ENCODE peak calls at places on chromosomes 2 and 18, in four cellular contexts. R, Z, B and K are unnamed samples.
A peak's percentile ranks its signal among the peaks of the same experiment; 100 is the strongest.

GRCh38 chr2:211144078-211144477 is 587.7 kb downstream of the CPS1 start:
- DNase-seq in Z (no peak), B (no peak), R (no peak), K (no peak)

GRCh38 chr2:86194751-86195054 is 559 bp downstream of the IMMT start:
- DNase-seq in B (no peak), R (peak; percentile 97), Z (no peak), K (no peak)

GRCh38 chr2:231367178-231367577 is 28.3 kb upstream of the B3GNT7 start:
- DNase-seq in B (no peak), Z (no peak), R (no peak), K (no peak)

GRCh38 chr2:163662141-163662780 is 73.5 kb downstream of the FIGN start:
- DNase-seq in B (no peak), Z (no peak), R (no peak), K (no peak)

GRCh38 chr18:62018034-62018760 is 125.4 kb upstream of the RNF152 start:
- DNase-seq in Z (no peak), R (peak; percentile 11), B (peak; percentile 56), K (no peak)

GRCh38 chr2:227324671-227325055 is 388 bp upstream of the MFF start:
- DNase-seq in Z (no peak), R (no peak), B (peak; percentile 64), K (no peak)

GRCh38 chr2:163528640-163529217 is 207.1 kb downstream of the FIGN start:
- DNase-seq in Z (no peak), B (no peak), R (no peak), K (no peak)

GRCh38 chr2:17658251-17658843 is 95.3 kb downstream of the SMC6 start:
- DNase-seq in B (no peak), R (no peak), Z (no peak), K (no peak)

GRCh38 chr2:68594041-68594440 is 49.3 kb upstream of the PROKR1 start:
- DNase-seq in R (no peak), B (no peak), Z (no peak), K (no peak)

GRCh38 chr2:122412360-122412759 is 656.9 kb downstream of the TSN start:
- DNase-seq in B (no peak), R (no peak), Z (no peak), K (no peak)

GRCh38 chr2:218567797-218568189 is 358 bp downstream of the USP37 start:
- DNase-seq in R (no peak), Z (no peak), B (no peak), K (peak; percentile 63)

GRCh38 chr2:236831698-236832097 is 254.0 kb upstream of the COPS8 start:
- DNase-seq in B (no peak), Z (no peak), R (no peak), K (no peak)

GRCh38 chr2:111900859-111901258 is 2.5 kb downstream of the MERTK start:
- DNase-seq in Z (peak; percentile 36), R (peak; percentile 54), B (peak; percentile 42), K (no peak)

GRCh38 chr2:8408560-8409460 is 273.0 kb upstream of the ID2 start:
- DNase-seq in Z (no peak), B (no peak), R (no peak), K (no peak)

GRCh38 chr18:12768622-12769021 is 65.8 kb downstream of the PSMG2 start:
- DNase-seq in Z (no peak), R (no peak), B (no peak), K (no peak)

GRCh38 chr2:42792583-42793313 is at the start of gene HAAO:
- DNase-seq in Z (peak; percentile 52), R (peak; percentile 51), B (peak; percentile 35), K (no peak)

GRCh38 chr2:132547089-132547687 is 122.8 kb downstream of the LYPD1 start:
- DNase-seq in R (peak; percentile 69), B (peak; percentile 64), Z (peak; percentile 81), K (peak; percentile 49)

GRCh38 chr18:8890957-8891464 is 185.7 kb downstream of the MTCL1 start:
- DNase-seq in B (no peak), R (no peak), Z (no peak), K (no peak)

GRCh38 chr18:44548291-44549221 is 132.1 kb upstream of the SETBP1 start:
- DNase-seq in B (no peak), R (peak; percentile 11), Z (no peak), K (no peak)

GRCh38 chr2:3160751-3161330 is 216.8 kb downstream of the EIPR1 start:
- DNase-seq in B (no peak), Z (no peak), R (no peak), K (no peak)

GRCh38 chr2:133266075-133266925 is 302.0 kb downstream of the NCKAP5 start:
- DNase-seq in B (peak; percentile 70), Z (peak; percentile 27), R (no peak), K (no peak)

GRCh38 chr2:44168684-44169154 is at the start of gene PPM1B:
- DNase-seq in R (peak; percentile 99), Z (no peak), B (peak; percentile 100), K (no peak)

GRCh38 chr2:195411219-195411687 is 245.8 kb upstream of the SLC39A10 start:
- DNase-seq in B (no peak), Z (no peak), R (no peak), K (no peak)

GRCh38 chr2:210541280-210541902 is 15.0 kb upstream of the CPS1 start:
- DNase-seq in R (no peak), B (peak; percentile 45), Z (no peak), K (no peak)

GRCh38 chr2:228675042-228675441 is 493.6 kb upstream of the SPHKAP start:
- DNase-seq in Z (no peak), R (no peak), B (no peak), K (no peak)

GRCh38 chr2:231321021-231321420 is 74.5 kb upstream of the B3GNT7 start:
- DNase-seq in B (no peak), Z (peak; percentile 25), R (no peak), K (no peak)

GRCh38 chr2:223936862-223937326 is 8.2 kb downstream of the WDFY1 start:
- DNase-seq in R (no peak), Z (no peak), B (no peak), K (no peak)

GRCh38 chr2:212595036-212595654 is 56.5 kb upstream of the ERBB4 start:
- DNase-seq in Z (no peak), B (no peak), R (no peak), K (no peak)

GRCh38 chr2:190119257-190119656 is 56.7 kb upstream of the MSTN start:
- DNase-seq in B (no peak), Z (no peak), R (no peak), K (no peak)

GRCh38 chr2:129881786-129882396 is 97.6 kb upstream of the RAB6C start:
- DNase-seq in R (no peak), Z (no peak), B (no peak), K (no peak)

GRCh38 chr18:61435064-61435652 is 101.9 kb downstream of the CDH20 start:
- DNase-seq in B (peak; percentile 4), Z (no peak), R (no peak), K (no peak)

GRCh38 chr2:73436019-73436418 is 50.4 kb downstream of the ALMS1 start:
- DNase-seq in B (no peak), R (no peak), Z (no peak), K (no peak)
- H3K27ac ChIP-seq in B (no peak overlapping the region), R (no peak overlapping the region), Z (no peak overlapping the region), K (no peak overlapping the region)

DNA sequence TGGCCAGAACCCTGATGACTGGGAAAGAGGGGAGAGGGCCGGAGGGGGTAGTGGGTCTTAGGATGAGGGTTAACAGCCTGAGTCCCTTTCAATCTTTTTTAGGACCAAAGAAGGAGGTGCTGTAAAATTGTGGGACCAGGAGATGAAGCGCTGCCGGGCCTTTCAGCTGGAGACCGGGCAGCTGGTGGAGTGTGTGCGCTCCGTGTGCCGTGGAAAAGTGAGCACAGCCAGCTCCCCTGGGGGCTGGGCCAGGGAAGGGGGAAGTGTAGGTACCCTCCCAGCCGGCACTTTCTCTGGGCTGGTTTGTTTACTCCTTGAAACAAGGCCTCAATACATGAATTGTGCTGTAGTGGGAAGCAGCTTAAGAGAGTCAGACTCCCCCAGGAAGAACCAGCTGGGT is 90.1 kb downstream of the RTN4 start:
- DNase-seq in B (no peak), R (no peak), Z (no peak), K (no peak)
- TF ChIP-seq POLR2AphosphoS5 in B (no peak), R (no peak), Z (no peak), K (no peak)

DNA sequence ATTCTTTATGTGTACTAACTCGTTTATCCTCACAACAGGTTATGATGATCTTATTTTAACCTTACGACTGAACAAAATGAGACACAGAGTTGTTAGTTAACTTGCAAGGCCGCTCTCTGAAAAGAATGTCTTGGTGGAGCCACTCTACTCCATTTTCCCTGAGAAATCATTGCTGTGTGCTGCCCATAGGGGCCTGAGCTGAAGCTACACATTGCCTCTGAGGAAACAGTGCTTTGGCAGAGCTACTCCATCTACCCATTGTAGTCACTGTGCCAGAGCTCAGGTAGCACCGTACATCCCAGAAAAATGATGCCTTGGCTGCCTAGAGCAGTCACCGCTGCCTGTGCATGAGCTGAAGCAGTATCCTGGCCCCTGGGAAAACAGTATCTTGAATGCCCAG is 61.6 kb downstream of the GULP1 start:
- DNase-seq in R (no peak), Z (no peak), B (no peak), K (no peak)
- H3K27ac ChIP-seq in R (no peak overlapping the region), Z (no peak overlapping the region), B (no peak overlapping the region), K (no peak overlapping the region)

GRCh38 chr2:201182650-201183372 is at the start of gene CASP10:
- DNase-seq in B (no peak), R (peak; percentile 41), Z (peak; percentile 42), K (no peak)
- TF ChIP-seq POLR2AphosphoS5 in B (no peak), R (peak; percentile 70), Z (peak; percentile 93), K (no peak)

GRCh38 chr2:47488870-47489584 is 86.1 kb downstream of the MSH2 start:
- DNase-seq in R (no peak), B (no peak), Z (no peak), K (no peak)
- H3K27ac ChIP-seq in R (no peak overlapping the region), B (no peak overlapping the region), Z (no peak overlapping the region), K (no peak overlapping the region)

GRCh38 chr18:63930774-63931354 is 18.2 kb upstream of the HMSD start:
- DNase-seq in R (no peak), Z (no peak), B (no peak), K (no peak)

GRCh38 chr18:63936932-63937393 is 12.1 kb upstream of the HMSD start:
- DNase-seq in R (no peak), Z (no peak), B (no peak), K (no peak)

GRCh38 chr18:63940008-63940407 is 9.1 kb upstream of the HMSD start:
- DNase-seq in Z (no peak), B (no peak), R (no peak), K (no peak)

GRCh38 chr18:63936156-63936931 is 12.8 kb upstream of the HMSD start:
- DNase-seq in Z (peak; percentile 82), B (peak; percentile 85), R (peak; percentile 83), K (peak; percentile 75)
- TF ChIP-seq POLR2AphosphoS5 in Z (no peak), B (no peak), R (no peak), K (no peak)